ENCODE peak calls at places on chromosomes 5 and 9, in four cellular contexts. R is ELF-1, B is GM12891, A is transverse colon. Z is an unnamed sample.

GRCh38 chr5:35145671-35146317 is 84.5 kb downstream of the PRLR start:
- DNase-seq in R (no peak), B (no peak), A (no peak), Z (no peak)

GRCh38 chr5:113084402-113085083 is 107.9 kb downstream of the DCP2 start:
- DNase-seq in R (peak; percentile 67), B (no peak), A (no peak), Z (no peak)

GRCh38 chr5:67196537-67197059 is at the start of gene CD180:
- DNase-seq in R (no peak), B (no peak), A (no peak), Z (no peak)

GRCh38 chr5:156913719-156914370 is 49.2 kb downstream of the TIMD4 start:
- DNase-seq in R (peak; percentile 41), B (no peak), A (peak; percentile 38), Z (peak; percentile 56)

GRCh38 chr5:34501840-34502239 is 154.3 kb upstream of the RAI14 start:
- DNase-seq in R (no peak), B (no peak), A (no peak), Z (no peak)

GRCh38 chr5:176534640-176535039 is 2.6 kb downstream of the RNF44 start:
- DNase-seq in R (no peak), B (no peak), A (peak; percentile 56), Z (no peak)

GRCh38 chr9:80699551-80699998 is 989.8 kb downstream of the TLE1 start:
- DNase-seq in R (no peak), B (no peak), A (no peak), Z (no peak)

GRCh38 chr5:30626557-30626956 is 566.9 kb upstream of the CDH6 start:
- DNase-seq in R (no peak), B (no peak), A (no peak), Z (no peak)

GRCh38 chr9:73565833-73566465 is 414.3 kb downstream of the ANXA1 start:
- DNase-seq in R (peak; percentile 49), B (no peak), A (no peak), Z (peak; percentile 26)

GRCh38 chr5:79962580-79963222 is 28.4 kb downstream of the MTX3 start:
- DNase-seq in R (peak; percentile 6), B (no peak), A (no peak), Z (no peak)

GRCh38 chr5:89729623-89730390 is 679.7 kb downstream of the CETN3 start:
- DNase-seq in R (no peak), B (no peak), A (no peak), Z (no peak)

GRCh38 chr5:89956838-89957237 is 452.7 kb downstream of the CETN3 start:
- DNase-seq in R (no peak), B (no peak), A (no peak), Z (no peak)

GRCh38 chr9:13758876-13759275 is 479.4 kb upstream of the MPDZ start:
- DNase-seq in R (no peak), B (no peak), A (no peak), Z (no peak)

GRCh38 chr5:10233505-10233904 is 16.2 kb downstream of the ATPSCKMT start:
- DNase-seq in R (peak; percentile 36), B (no peak), A (no peak), Z (peak; percentile 39)

GRCh38 chr5:140043508-140043872 is 391 bp upstream of the NRG2 start:
- DNase-seq in R (peak; percentile 54), B (no peak), A (no peak), Z (peak; percentile 74)

Z was measured in iPS-NIHi11.